ENCODE peak calls at places on chromosomes 5 and 9, in six cellular contexts. I, N, J, H, W and B are unnamed samples.

GRCh38 chr5:78543292-78543691 is 105.3 kb downstream of the LHFPL2 start:
- DNase-seq in N (no peak), W (no peak), J (no peak), H (no peak), I (no peak), B (no peak)

GRCh38 chr9:90956026-90956810 is 154.6 kb downstream of the SYK start:
- DNase-seq in I (no peak), N (no peak), H (no peak), W (no peak), J (peak; percentile 34), B (no peak)

GRCh38 chr9:23698161-23698560 is 127.9 kb downstream of the ELAVL2 start:
- DNase-seq in N (no peak), H (no peak), I (no peak), W (no peak), J (no peak), B (no peak)

GRCh38 chr9:136532799-136533774 is 12.8 kb downstream of the NOTCH1 start:
- DNase-seq in N (no peak), W (no peak), J (no peak), H (no peak), I (no peak), B (no peak)

GRCh38 chr9:125432715-125433385 is 171.2 kb downstream of the GAPVD1 start:
- DNase-seq in W (no peak), I (no peak), J (no peak), N (no peak), H (peak; percentile 44), B (no peak)

GRCh38 chr9:114434878-114435311 is 47.1 kb upstream of the AKNA start:
- DNase-seq in W (peak; percentile 41), N (peak; percentile 60), H (no peak), I (peak; percentile 34), J (peak; percentile 27), B (peak; percentile 46)

GRCh38 chr5:39714036-39714698 is 289.4 kb upstream of the DAB2 start:
- DNase-seq in H (no peak), J (peak; percentile 66), N (peak; percentile 42), W (peak; percentile 64), I (peak; percentile 89), B (no peak)

GRCh38 chr5:108384741-108385140 is 2.8 kb upstream of the FBXL17 start:
- DNase-seq in J (no peak), H (no peak), W (no peak), N (no peak), I (no peak), B (no peak)

GRCh38 chr9:127057970-127058644 is 64.3 kb downstream of the ANGPTL2 start:
- DNase-seq in W (no peak), I (no peak), J (no peak), N (no peak), H (no peak), B (no peak)

GRCh38 chr5:140345919-140346347 is 470 bp downstream of the HBEGF start:
- DNase-seq in W (peak; percentile 42), N (no peak), I (peak; percentile 30), H (peak; percentile 83), J (peak; percentile 58), B (peak; percentile 27)

GRCh38 chr5:171861383-171861782 is 75.8 kb downstream of the SMIM23 start:
- DNase-seq in H (no peak), N (no peak), W (no peak), J (no peak), I (no peak), B (no peak)

GRCh38 chr9:92663126-92663525 is 6.8 kb downstream of the IPPK start:
- DNase-seq in I (no peak), H (no peak), J (no peak), N (no peak), W (no peak), B (no peak)

GRCh38 chr9:79346350-79347020 is 225.3 kb upstream of the TLE4 start:
- DNase-seq in J (no peak), N (no peak), I (no peak), W (no peak), H (no peak), B (no peak)

GRCh38 chr5:155953335-155953734 is 373.6 kb upstream of the SGCD start:
- DNase-seq in N (no peak), J (no peak), W (no peak), I (no peak), H (no peak), B (no peak)